ENCODE peak calls at places on chromosomes 4 and X, in four cellular contexts. One of them, this sample, is unnamed.
A peak's percentile ranks its signal among the peaks of the same experiment; 100 is the strongest.

GRCh38 chr4:141416219-141416618 is 195.5 kb downstream of the ZNF330 start:
- DNase-seq in H1: no peak
- DNase-seq in GM12878: no peak
- DNase-seq in HepG2: no peak
- DNase-seq in this sample: no peak

GRCh38 chr4:72977936-72978485 is 91.5 kb downstream of the COX18 start:
- DNase-seq in H1: no peak
- DNase-seq in GM12878: no peak
- DNase-seq in HepG2: no peak
- DNase-seq in this sample: no peak

GRCh38 chr4:102825261-102826071 is 1.9 kb downstream of the UBE2D3 start:
- DNase-seq in H1: no peak
- DNase-seq in GM12878: no peak
- DNase-seq in HepG2: peak; percentile 66
- DNase-seq in this sample: no peak

GRCh38 chrX:8272846-8273245 is 101.8 kb upstream of the VCX2 start:
- DNase-seq in H1: no peak
- DNase-seq in GM12878: no peak
- DNase-seq in HepG2: no peak
- DNase-seq in this sample: no peak

GRCh38 chr4:168769857-168770256 is 240.2 kb downstream of the CBR4 start:
- DNase-seq in H1: no peak
- DNase-seq in GM12878: no peak
- DNase-seq in HepG2: no peak
- DNase-seq in this sample: no peak

GRCh38 chr4:3322059-3322550 is 29.3 kb downstream of the RGS12 start:
- DNase-seq in H1: no peak
- DNase-seq in GM12878: no peak
- DNase-seq in HepG2: no peak
- DNase-seq in this sample: peak; percentile 49

GRCh38 chrX:130652824-130653578 is 250.0 kb downstream of the ENOX2 start:
- DNase-seq in H1: no peak
- DNase-seq in GM12878: no peak
- DNase-seq in HepG2: no peak
- DNase-seq in this sample: no peak

GRCh38 chr4:78939667-78940008 is 400 bp upstream of the PAQR3 start:
- DNase-seq in H1: no peak
- DNase-seq in GM12878: no peak
- DNase-seq in HepG2: no peak
- DNase-seq in this sample: no peak

GRCh38 chrX:95318882-95319281 is 1365.8 kb upstream of the DIAPH2 start:
- DNase-seq in H1: peak; percentile 3
- DNase-seq in GM12878: no peak
- DNase-seq in HepG2: peak; percentile 4
- DNase-seq in this sample: peak; percentile 9

GRCh38 chrX:117743469-117744251 is 372.9 kb downstream of the KLHL13 start:
- DNase-seq in H1: no peak
- DNase-seq in GM12878: no peak
- DNase-seq in HepG2: peak; percentile 1
- DNase-seq in this sample: peak; percentile 1

GRCh38 chr4:88765729-88766128 is 68.1 kb upstream of the NAP1L5 start:
- DNase-seq in H1: no peak
- DNase-seq in GM12878: no peak
- DNase-seq in HepG2: no peak
- DNase-seq in this sample: no peak

GRCh38 chr4:98150092-98150761 is 7.0 kb upstream of the STPG2 start:
- DNase-seq in H1: no peak
- DNase-seq in GM12878: no peak
- DNase-seq in HepG2: no peak
- DNase-seq in this sample: no peak

GRCh38 chr4:182343435-182343834 is 100.2 kb downstream of the TENM3 start:
- DNase-seq in H1: no peak
- DNase-seq in GM12878: no peak
- DNase-seq in HepG2: no peak
- DNase-seq in this sample: no peak

GRCh38 chr4:56220261-56220660 is 167.0 kb downstream of the AASDH start:
- DNase-seq in H1: no peak
- DNase-seq in GM12878: no peak
- DNase-seq in HepG2: no peak
- DNase-seq in this sample: no peak

GRCh38 chr4:71694946-71695345 is 88.9 kb downstream of the GC start:
- DNase-seq in H1: no peak
- DNase-seq in GM12878: no peak
- DNase-seq in HepG2: no peak
- DNase-seq in this sample: no peak

GRCh38 chr4:140057693-140058092 is 96.3 kb downstream of the MAML3 start:
- DNase-seq in H1: no peak
- DNase-seq in GM12878: no peak
- DNase-seq in HepG2: no peak
- DNase-seq in this sample: no peak

GRCh38 chr4:52869656-52870055 is 7.5 kb downstream of the RASL11B start:
- DNase-seq in H1: no peak
- DNase-seq in GM12878: no peak
- DNase-seq in HepG2: no peak
- DNase-seq in this sample: no peak

GRCh38 chr4:52870225-52870624 is 8.1 kb downstream of the RASL11B start:
- DNase-seq in H1: no peak
- DNase-seq in GM12878: no peak
- DNase-seq in HepG2: no peak
- DNase-seq in this sample: no peak

GRCh38 chr4:52866734-52867133 is 4.6 kb downstream of the RASL11B start:
- DNase-seq in H1: no peak
- DNase-seq in GM12878: no peak
- DNase-seq in HepG2: no peak
- DNase-seq in this sample: no peak

GRCh38 chr4:52869196-52869595 is 7.1 kb downstream of the RASL11B start:
- DNase-seq in H1: no peak
- DNase-seq in GM12878: no peak
- DNase-seq in HepG2: no peak
- DNase-seq in this sample: no peak

GRCh38 chr4:52868138-52868537 is 6.0 kb downstream of the RASL11B start:
- DNase-seq in H1: no peak
- DNase-seq in GM12878: no peak
- DNase-seq in HepG2: no peak
- DNase-seq in this sample: no peak
- TF ChIP-seq SUZ12 in H1: no peak
- TF ChIP-seq SUZ12 in GM12878: no peak
- TF ChIP-seq SUZ12 in HepG2: no peak
- TF ChIP-seq SUZ12 in this sample: no peak

GRCh38 chr4:123350191-123350544 is 46.4 kb upstream of the SPRY1 start:
- DNase-seq in H1: peak; percentile 41
- DNase-seq in GM12878: no peak
- DNase-seq in HepG2: peak; percentile 81
- DNase-seq in this sample: peak; percentile 44

GRCh38 chr4:123352240-123352945 is 44.2 kb upstream of the SPRY1 start:
- DNase-seq in H1: no peak
- DNase-seq in GM12878: no peak
- DNase-seq in HepG2: no peak
- DNase-seq in this sample: no peak

GRCh38 chr4:123350726-123351125 is 45.9 kb upstream of the SPRY1 start:
- DNase-seq in H1: no peak
- DNase-seq in GM12878: no peak
- DNase-seq in HepG2: no peak
- DNase-seq in this sample: no peak

GRCh38 chr4:123352966-123353365 is 43.6 kb upstream of the SPRY1 start:
- DNase-seq in H1: no peak
- DNase-seq in GM12878: no peak
- DNase-seq in HepG2: no peak
- DNase-seq in this sample: no peak

GRCh38 chr4:123351713-123352112 is 44.9 kb upstream of the SPRY1 start:
- DNase-seq in H1: no peak
- DNase-seq in GM12878: no peak
- DNase-seq in HepG2: no peak
- DNase-seq in this sample: no peak
- TF ChIP-seq ZNF274 in H1: no peak
- TF ChIP-seq ZNF274 in GM12878: no peak
- TF ChIP-seq ZNF274 in HepG2: no peak
- TF ChIP-seq ZNF274 in this sample: no peak

GRCh38 chr4:107519057-107519456 is 201.0 kb downstream of the PAPSS1 start:
- DNase-seq in H1: no peak
- DNase-seq in GM12878: no peak
- DNase-seq in HepG2: peak; percentile 25
- DNase-seq in this sample: no peak
- TF ChIP-seq SUZ12 in H1: no peak
- TF ChIP-seq SUZ12 in GM12878: no peak
- TF ChIP-seq SUZ12 in HepG2: no peak
- TF ChIP-seq SUZ12 in this sample: no peak

GRCh38 chr4:1973218-1973617 is 35.6 kb downstream of the NELFA start:
- DNase-seq in H1: no peak
- DNase-seq in GM12878: no peak
- DNase-seq in HepG2: no peak
- DNase-seq in this sample: no peak
- TF ChIP-seq ZNF274 in H1: no peak
- TF ChIP-seq ZNF274 in GM12878: no peak
- TF ChIP-seq ZNF274 in HepG2: no peak
- TF ChIP-seq ZNF274 in this sample: no peak

GRCh38 chrX:125094901-125095300 is 224.8 kb upstream of the TEX13C start:
- DNase-seq in H1: no peak
- DNase-seq in GM12878: no peak
- DNase-seq in HepG2: no peak
- DNase-seq in this sample: no peak

GRCh38 chrX:125090046-125090445 is 229.6 kb upstream of the TEX13C start:
- DNase-seq in H1: no peak
- DNase-seq in GM12878: no peak
- DNase-seq in HepG2: no peak
- DNase-seq in this sample: no peak
- TF ChIP-seq SUZ12 in H1: no peak
- TF ChIP-seq SUZ12 in GM12878: no peak
- TF ChIP-seq SUZ12 in HepG2: no peak
- TF ChIP-seq SUZ12 in this sample: no peak

This sample was measured in NT2/D1.